ENCODE peak calls at places on chromosomes 6 and 20, in eight cellular contexts. I is RWPE2; L is CD8-positive, alpha-beta T cell; D is brain microvascular endothelial cell; Z is sigmoid colon; W is hepatocyte; B is suprapubic skin; T is CD8-positive, alpha-beta memory T cell. H is an unnamed sample.
A peak's percentile ranks its signal among the peaks of the same experiment; 100 is the strongest.

GRCh38 chr20:6533321-6533720 is 234.2 kb upstream of the BMP2 start:
- DNase-seq in I (no peak), B (no peak), Z (no peak), D (peak; percentile 60), L (no peak), W (peak; percentile 5), T (no peak), H (no peak)

GRCh38 chr6:150320450-150320849 is 48.4 kb upstream of the IYD start:
- DNase-seq in D (no peak), W (peak; percentile 22), I (no peak), B (no peak), T (no peak), Z (no peak), L (no peak), H (no peak)

GRCh38 chr20:24382775-24383174 is 86.7 kb upstream of the SYNDIG1 start:
- DNase-seq in Z (no peak), T (no peak), W (peak; percentile 47), I (no peak), L (no peak), D (no peak), B (no peak), H (no peak)

GRCh38 chr6:31048090-31048489 is 37.8 kb downstream of the MUC22 start:
- DNase-seq in D (no peak), B (no peak), I (no peak), W (no peak), T (no peak), Z (no peak), L (no peak), H (no peak)

GRCh38 chr6:105077592-105078463 is 102.0 kb downstream of the POPDC3 start:
- DNase-seq in B (no peak), Z (no peak), I (no peak), T (no peak), W (peak; percentile 57), L (no peak), D (peak; percentile 15), H (no peak)

GRCh38 chr20:59518881-59519706 is 85.2 kb upstream of the PHACTR3 start:
- DNase-seq in I (no peak), L (no peak), W (peak; percentile 82), B (no peak), T (no peak), Z (no peak), D (peak; percentile 10), H (no peak)

GRCh38 chr6:112979830-112980229 is 632.7 kb downstream of the RFPL4B start:
- DNase-seq in Z (no peak), I (no peak), D (peak; percentile 16), W (peak; percentile 14), L (no peak), B (no peak), T (no peak), H (no peak)

GRCh38 chr6:163585932-163586437 is 171.5 kb downstream of the QKI start:
- DNase-seq in L (no peak), D (peak; percentile 95), W (peak; percentile 46), B (no peak), Z (peak; percentile 78), I (peak; percentile 78), T (no peak), H (no peak)

GRCh38 chr6:27281105-27281539 is 31.0 kb downstream of the POM121L2 start:
- DNase-seq in T (no peak), B (no peak), I (no peak), D (no peak), L (no peak), W (no peak), Z (no peak), H (no peak)

GRCh38 chr6:132190097-132190814 is 211.0 kb downstream of the MOXD1 start:
- DNase-seq in D (peak; percentile 45), Z (no peak), W (no peak), L (no peak), I (no peak), B (no peak), T (no peak), H (no peak)

GRCh38 chr6:153117986-153118886 is 12.8 kb downstream of the RGS17 start:
- DNase-seq in T (no peak), I (no peak), L (no peak), B (no peak), Z (no peak), W (no peak), D (peak; percentile 22), H (no peak)

GRCh38 chr6:13289789-13290318 is 38.5 kb downstream of the TBC1D7 start:
- DNase-seq in I (no peak), W (peak; percentile 66), B (peak; percentile 12), L (no peak), D (no peak), Z (no peak), T (no peak), H (no peak)

GRCh38 chr6:20876016-20876415 is 341.8 kb downstream of the CDKAL1 start:
- DNase-seq in I (no peak), Z (no peak), D (peak; percentile 70), W (peak; percentile 8), T (no peak), B (no peak), L (no peak), H (no peak)

GRCh38 chr6:19554356-19555225 is 282.6 kb upstream of the ID4 start:
- DNase-seq in W (peak; percentile 10), I (no peak), T (no peak), B (no peak), Z (peak; percentile 65), D (no peak), L (no peak), H (no peak)

GRCh38 chr6:17580518-17581048 is 19.5 kb upstream of the FAM8A1 start:
- DNase-seq in B (no peak), D (peak; percentile 25), W (no peak), L (no peak), Z (peak; percentile 75), I (no peak), T (no peak), H (no peak)

GRCh38 chr6:17116090-17116387 is 14.2 kb downstream of the STMND1 start:
- DNase-seq in W (no peak), L (no peak), Z (no peak), B (no peak), I (no peak), D (no peak), T (no peak), H (no peak)

GRCh38 chr6:147467891-147468290 is 40.6 kb upstream of the SAMD5 start:
- DNase-seq in T (no peak), D (no peak), Z (no peak), L (no peak), W (no peak), I (no peak), B (no peak), H (no peak)

GRCh38 chr20:46636981-46637860 is 14.0 kb downstream of the SLC13A3 start:
- DNase-seq in L (no peak), W (no peak), T (no peak), D (no peak), I (no peak), B (no peak), Z (no peak), H (no peak)
- H3K27ac ChIP-seq in L (no peak overlapping the region), W (no peak overlapping the region), T (no peak overlapping the region), D (no peak overlapping the region), I (no peak overlapping the region), B (no peak overlapping the region), Z (no peak overlapping the region), H (no peak overlapping the region)

GRCh38 chr6:3209114-3210023 is 18.1 kb downstream of the TUBB2B start:
- DNase-seq in B (no peak), D (peak; percentile 98), I (peak; percentile 95), L (no peak), W (peak; percentile 95), T (no peak), Z (no peak), H (no peak)

GRCh38 chr6:3210024-3210610 is 17.3 kb downstream of the TUBB2B start:
- DNase-seq in W (no peak), I (no peak), B (no peak), Z (no peak), D (no peak), T (no peak), L (no peak), H (no peak)

GRCh38 chr6:3206339-3207015 is 21.0 kb downstream of the TUBB2B start:
- DNase-seq in T (no peak), W (no peak), L (no peak), B (no peak), Z (no peak), I (no peak), D (no peak), H (no peak)

GRCh38 chr6:3208775-3209113 is 18.7 kb downstream of the TUBB2B start:
- DNase-seq in W (no peak), Z (no peak), L (no peak), I (no peak), B (no peak), T (no peak), D (no peak), H (no peak)

GRCh38 chr6:3208096-3208774 is 19.2 kb downstream of the TUBB2B start:
- DNase-seq in D (peak; percentile 89), Z (no peak), I (no peak), T (no peak), B (no peak), W (peak; percentile 35), L (no peak), H (no peak)
- H3K27ac ChIP-seq in D (peak overlapping the region; percentile 93), Z (peak overlapping the region; percentile 44), I (peak overlapping the region; percentile 47), T (peak overlapping the region; percentile 56), B (peak overlapping the region; percentile 91), W (peak overlapping the region; percentile 77), L (no peak overlapping the region), H (no peak overlapping the region)

DNA sequence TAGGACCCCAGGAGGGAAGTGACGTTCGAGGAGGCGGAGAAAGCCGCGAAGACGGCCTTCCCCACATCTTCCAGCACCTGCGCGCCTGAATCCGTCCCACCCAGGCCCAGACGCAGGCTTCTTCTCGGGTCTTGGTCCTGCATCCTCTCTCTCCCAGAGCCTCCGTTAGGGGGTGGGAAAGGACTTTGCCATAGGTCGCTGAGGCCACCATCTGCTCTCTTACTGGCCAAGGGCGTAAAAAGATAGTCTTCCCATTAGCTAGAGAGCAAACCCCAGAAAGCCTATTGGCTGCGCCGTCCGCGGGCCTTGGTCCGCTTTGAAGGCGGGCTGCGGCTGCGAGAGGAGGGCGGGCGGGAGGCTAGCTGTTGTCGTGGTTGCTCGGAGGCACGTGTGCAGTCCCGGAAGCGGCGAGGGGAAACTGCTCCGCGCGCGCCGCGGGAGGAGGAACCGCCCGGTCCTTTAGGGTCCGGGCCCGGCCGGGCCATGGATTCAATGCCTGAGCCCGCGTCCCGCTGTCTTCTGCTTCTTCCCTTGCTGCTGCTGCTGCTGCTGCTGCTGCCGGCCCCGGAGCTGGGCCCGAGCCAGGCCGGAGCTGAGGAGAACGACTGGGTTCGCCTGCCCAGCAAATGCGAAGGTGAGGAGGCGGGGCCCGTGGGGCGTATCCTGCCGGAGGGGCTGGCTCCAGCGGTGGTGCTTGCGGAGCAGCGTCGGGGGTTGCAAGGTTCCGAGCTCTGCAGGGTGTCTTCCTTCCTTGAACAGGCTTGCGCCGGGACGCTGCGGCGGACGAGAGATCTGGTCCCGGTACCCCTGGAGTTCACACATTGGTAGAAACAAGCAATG is at the start of gene CNPY3:
- DNase-seq in W (peak; percentile 96), L (peak; percentile 91), B (peak; percentile 97), Z (peak; percentile 98), I (peak; percentile 96), D (peak; percentile 94), T (peak; percentile 90), H (peak; percentile 92)
- H3K27ac ChIP-seq in W (peak within 1 kb of the TSS; percentile 97), L (peak within 1 kb of the TSS; percentile 93), B (peak within 1 kb of the TSS; percentile 94), Z (peak within 1 kb of the TSS; percentile 89), I (peak within 1 kb of the TSS; percentile 66), D (peak within 1 kb of the TSS; percentile 82), T (peak within 1 kb of the TSS; percentile 91), H (peak within 1 kb of the TSS; percentile 88)

DNA sequence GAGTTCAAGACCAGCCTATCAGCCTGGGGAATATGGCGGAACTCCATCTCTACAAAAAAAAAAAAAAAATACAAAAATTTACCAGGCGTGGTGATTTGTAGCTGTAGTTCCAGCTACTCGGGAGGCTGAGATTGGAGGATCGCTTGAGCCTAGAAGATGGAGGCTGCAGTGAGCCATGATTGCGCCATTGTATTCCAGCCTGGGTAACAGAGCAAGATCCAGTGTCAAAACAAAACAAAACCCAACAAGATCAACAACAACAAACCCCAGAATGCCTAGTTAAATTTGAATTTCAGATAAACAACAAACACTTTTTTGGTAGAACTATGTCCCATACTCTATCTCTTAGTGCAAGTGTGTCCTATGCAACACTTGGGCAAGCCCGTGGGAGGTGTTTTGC is 39.9 kb downstream of the SNAI1 start:
- DNase-seq in W (no peak), T (no peak), I (no peak), B (no peak), L (no peak), Z (no peak), D (no peak), H (no peak)
- H3K27ac ChIP-seq in W (no peak overlapping the region), T (no peak overlapping the region), I (no peak overlapping the region), B (no peak overlapping the region), L (no peak overlapping the region), Z (no peak overlapping the region), D (no peak overlapping the region), H (no peak overlapping the region)